ENCODE peak calls at places on chromosomes 2 and 18, in seven cellular contexts. S is CD4-positive, alpha-beta T cell; T is Calu3; W is fibroblast of mammary gland; Y is lower leg skin; I is tibial artery; C is epithelial cell of esophagus. U is an unnamed sample.

GRCh38 chr2:17830053-17831034 is 14.1 kb downstream of the MSGN1 start:
- DNase-seq in S (peak), T (peak), W (peak), Y (peak), I (peak), C (peak), U (peak)

GRCh38 chr2:85785027-85785822 is 31.4 kb downstream of the ATOH8 start:
- DNase-seq in S (no peak), T (no peak), W (peak), Y (peak), I (peak), C (no peak), U (no peak)

GRCh38 chr18:35936951-35937350 is 35.5 kb upstream of the RMP24 start:
- DNase-seq in S (no peak), T (no peak), W (no peak), Y (no peak), I (no peak), C (peak), U (no peak)

GRCh38 chr2:214782671-214783070 is 26.8 kb downstream of the BARD1 start:
- DNase-seq in S (no peak), T (no peak), W (no peak), Y (no peak), I (no peak), C (no peak), U (no peak)

GRCh38 chr2:85393836-85394235 is 16.3 kb downstream of the CAPG start:
- DNase-seq in S (no peak), T (no peak), W (peak), Y (no peak), I (no peak), C (no peak), U (peak)

GRCh38 chr2:138819964-138820363 is 39.8 kb upstream of the NXPH2 start:
- DNase-seq in S (no peak), T (no peak), W (peak), Y (no peak), I (no peak), C (peak), U (no peak)

GRCh38 chr18:55452123-55452611 is 135.8 kb downstream of the TCF4 start:
- DNase-seq in S (no peak), T (no peak), W (peak), Y (peak), I (peak), C (peak), U (peak)

GRCh38 chr2:233830111-233830760 is 24.1 kb downstream of the HJURP start:
- DNase-seq in S (no peak), T (no peak), W (no peak), Y (peak), I (no peak), C (no peak), U (no peak)

GRCh38 chr2:239400907-239401449 is at the start of gene HDAC4:
- DNase-seq in S (peak), T (peak), W (peak), Y (peak), I (peak), C (peak), U (peak)

GRCh38 chr2:239402666-239403065 is 1.8 kb upstream of the HDAC4 start:
- DNase-seq in S (no peak), T (no peak), W (no peak), Y (peak), I (no peak), C (no peak), U (no peak)

GRCh38 chr2:239399404-239399999 is 1.3 kb downstream of the HDAC4 start:
- DNase-seq in S (peak), T (peak), W (peak), Y (peak), I (no peak), C (peak), U (peak)

GRCh38 chr2:239400000-239400831 is 604 bp downstream of the HDAC4 start:
- DNase-seq in S (no peak), T (no peak), W (no peak), Y (peak), I (no peak), C (peak), U (peak)

DNA sequence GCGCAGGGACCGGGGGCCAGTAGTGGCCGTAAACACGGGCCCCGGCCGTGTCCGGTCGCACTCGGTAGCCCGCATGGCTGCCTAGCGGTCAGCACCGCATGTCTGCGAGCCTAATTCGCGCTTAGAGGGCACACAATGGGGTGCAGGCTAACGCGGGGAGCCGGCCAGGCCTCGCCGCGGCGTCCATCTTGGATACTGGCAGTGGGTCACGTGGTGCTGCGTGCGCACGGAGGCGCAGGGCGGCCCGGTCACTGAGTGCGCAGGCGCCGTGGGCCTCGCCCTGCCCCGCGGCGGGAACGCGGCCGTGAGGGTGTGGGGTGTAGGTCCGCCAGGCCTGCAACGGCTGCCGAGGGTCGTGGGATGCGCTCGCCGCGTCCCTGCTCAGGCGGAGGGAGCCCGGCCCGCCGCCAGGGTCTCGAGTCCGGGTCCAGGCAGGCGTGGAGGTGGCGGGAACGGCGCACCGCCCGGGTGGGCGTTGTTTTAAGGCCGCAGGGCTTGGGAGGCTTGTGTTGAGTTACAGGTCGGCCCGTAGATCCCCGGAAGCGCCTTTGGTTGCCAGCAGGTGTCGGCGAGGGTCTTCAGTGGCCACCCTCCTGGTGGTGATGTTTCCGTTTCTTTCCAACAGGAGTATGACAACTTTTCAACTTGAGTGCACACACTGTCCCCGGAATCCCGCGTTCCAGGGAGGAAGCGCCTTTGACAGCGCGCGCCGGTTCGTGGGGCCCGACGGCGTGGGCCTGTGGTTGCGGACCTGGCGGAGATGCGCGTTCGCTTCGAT is 819 bp upstream of the HDAC4 start:
- DNase-seq in S (peak), T (peak), W (peak), Y (peak), I (peak), C (peak), U (peak)
- TF ChIP-seq CTCF in S (no peak), T (no peak), W (no peak), Y (no peak), I (no peak), C (peak), U (no peak)

GRCh38 chr2:12498286-12498685 is 218.4 kb upstream of the TRIB2 start:
- DNase-seq in S (no peak), T (no peak), W (no peak), Y (no peak), I (no peak), C (no peak), U (no peak)
- TF ChIP-seq CTCF in S (no peak), T (no peak), W (no peak), Y (no peak), I (no peak), C (no peak), U (no peak)

DNA sequence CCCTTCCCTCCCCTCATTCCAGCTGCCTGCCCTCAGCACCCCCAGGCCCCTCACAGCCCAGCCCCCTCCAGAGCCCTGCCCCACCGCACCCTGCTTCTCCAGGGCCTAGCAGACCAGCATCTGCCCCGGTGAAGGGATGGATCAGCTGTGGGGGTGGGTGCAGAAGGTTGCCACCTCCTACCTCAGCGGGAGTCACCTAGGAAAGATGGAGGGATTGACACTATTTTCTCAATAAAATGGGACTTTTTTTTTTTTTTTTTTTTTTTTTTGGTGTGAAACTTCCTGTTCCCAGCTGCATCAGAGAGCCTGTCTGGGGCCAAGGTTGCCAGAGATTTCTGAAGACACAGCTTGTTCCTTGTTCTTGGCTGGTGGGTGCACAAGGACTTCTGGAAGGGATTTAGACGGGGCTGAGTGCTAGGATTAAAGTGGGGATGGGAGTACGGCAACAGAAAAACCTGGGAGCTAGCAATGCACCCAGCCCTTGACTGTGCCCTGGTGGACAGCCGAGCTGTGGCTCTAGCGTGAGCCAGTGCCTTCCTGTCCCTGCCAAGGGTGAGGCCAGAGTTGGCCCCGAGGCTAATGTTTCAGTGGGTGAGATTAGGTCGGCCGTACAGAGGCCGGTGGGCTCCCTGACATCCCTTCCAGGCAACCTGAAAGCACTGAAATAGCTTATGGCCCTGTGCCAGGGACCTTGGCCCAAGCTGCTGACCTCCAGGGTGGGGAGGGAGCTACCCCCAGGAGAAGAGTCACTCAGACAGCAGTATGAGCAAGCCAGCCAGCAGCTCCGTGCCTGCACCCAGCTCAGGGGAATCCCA is 4.5 kb downstream of the B3GNT7 start:
- DNase-seq in S (no peak), T (peak), W (peak), Y (no peak), I (peak), C (no peak), U (peak)
- TF ChIP-seq CTCF in S (no peak), T (no peak), W (no peak), Y (no peak), I (peak), C (no peak), U (no peak)

GRCh38 chr2:38835990-38836389 is 39.7 kb downstream of the DHX57 start:
- DNase-seq in S (no peak), T (no peak), W (no peak), Y (no peak), I (no peak), C (no peak), U (no peak)

GRCh38 chr2:38836801-38837200 is 38.9 kb downstream of the DHX57 start:
- DNase-seq in S (no peak), T (no peak), W (no peak), Y (no peak), I (no peak), C (peak), U (no peak)

GRCh38 chr2:38830546-38831159 is 45.1 kb downstream of the DHX57 start:
- DNase-seq in S (no peak), T (no peak), W (peak), Y (no peak), I (peak), C (no peak), U (no peak)

DNA sequence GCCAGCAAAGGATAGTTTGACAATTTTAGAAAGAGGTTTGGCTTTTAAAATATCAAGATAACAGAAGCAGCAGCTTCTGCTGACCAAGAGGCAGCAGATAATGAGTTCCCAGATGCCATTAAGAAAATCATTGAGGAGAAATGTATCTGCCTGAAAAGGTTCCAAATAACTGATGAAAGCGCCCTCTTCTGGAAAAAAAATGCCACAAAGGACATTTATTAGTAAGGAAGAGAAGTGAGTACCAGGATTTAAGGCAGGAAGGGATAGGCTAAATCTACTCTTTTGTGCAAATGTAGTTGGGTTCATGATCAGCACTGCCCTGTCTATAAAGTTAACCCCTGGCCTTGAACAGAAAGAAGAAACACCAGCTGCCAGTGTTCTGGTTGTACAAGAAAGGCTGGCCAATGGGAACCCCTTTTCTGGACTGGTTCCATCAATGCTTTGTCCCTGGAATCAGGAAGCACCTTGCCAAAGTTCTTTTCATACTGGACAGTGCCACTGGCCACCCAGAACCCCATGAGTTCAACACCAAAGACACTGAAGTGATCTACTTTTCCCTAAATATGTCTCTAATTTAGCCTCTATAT is 40.6 kb downstream of the DHX57 start:
- DNase-seq in S (no peak), T (peak), W (peak), Y (no peak), I (no peak), C (peak), U (peak)
- TF ChIP-seq CTCF in S (peak), T (no peak), W (peak), Y (no peak), I (no peak), C (peak), U (peak)

GRCh38 chr2:208467564-208467963 is 61.0 kb downstream of the PTH2R start:
- DNase-seq in S (no peak), T (no peak), W (no peak), Y (no peak), I (no peak), C (no peak), U (no peak)
- TF ChIP-seq CTCF in S (no peak), T (no peak), W (no peak), Y (no peak), I (no peak), C (no peak), U (no peak)

GRCh38 chr18:46070683-46071614 is 1.1 kb downstream of the PSTPIP2 start:
- DNase-seq in S (no peak), T (no peak), W (no peak), Y (no peak), I (no peak), C (no peak), U (no peak)

GRCh38 chr18:46073474-46074331 is 1.6 kb upstream of the PSTPIP2 start:
- DNase-seq in S (no peak), T (peak), W (peak), Y (peak), I (no peak), C (peak), U (peak)

GRCh38 chr18:46072959-46073358 is 899 bp upstream of the PSTPIP2 start:
- DNase-seq in S (no peak), T (no peak), W (no peak), Y (peak), I (no peak), C (no peak), U (no peak)

GRCh38 chr18:46071615-46071893 is 506 bp downstream of the PSTPIP2 start:
- DNase-seq in S (no peak), T (no peak), W (no peak), Y (no peak), I (no peak), C (no peak), U (no peak)

GRCh38 chr18:46071894-46072867 is at the start of gene PSTPIP2:
- DNase-seq in S (peak), T (peak), W (peak), Y (peak), I (peak), C (peak), U (peak)
- TF ChIP-seq CTCF in S (no peak), T (no peak), W (no peak), Y (no peak), I (no peak), C (peak), U (no peak)

GRCh38 chr2:55113976-55114564 is 63.8 kb upstream of the RTN4 start:
- DNase-seq in S (no peak), T (no peak), W (no peak), Y (peak), I (no peak), C (no peak), U (no peak)

GRCh38 chr2:55114597-55114996 is 64.3 kb upstream of the RTN4 start:
- DNase-seq in S (no peak), T (no peak), W (no peak), Y (peak), I (no peak), C (no peak), U (no peak)

GRCh38 chr2:55111570-55112228 is 61.4 kb upstream of the RTN4 start:
- DNase-seq in S (no peak), T (no peak), W (peak), Y (peak), I (peak), C (peak), U (peak)

GRCh38 chr2:55111230-55111569 is 60.9 kb upstream of the RTN4 start:
- DNase-seq in S (no peak), T (no peak), W (no peak), Y (no peak), I (no peak), C (no peak), U (no peak)

DNA sequence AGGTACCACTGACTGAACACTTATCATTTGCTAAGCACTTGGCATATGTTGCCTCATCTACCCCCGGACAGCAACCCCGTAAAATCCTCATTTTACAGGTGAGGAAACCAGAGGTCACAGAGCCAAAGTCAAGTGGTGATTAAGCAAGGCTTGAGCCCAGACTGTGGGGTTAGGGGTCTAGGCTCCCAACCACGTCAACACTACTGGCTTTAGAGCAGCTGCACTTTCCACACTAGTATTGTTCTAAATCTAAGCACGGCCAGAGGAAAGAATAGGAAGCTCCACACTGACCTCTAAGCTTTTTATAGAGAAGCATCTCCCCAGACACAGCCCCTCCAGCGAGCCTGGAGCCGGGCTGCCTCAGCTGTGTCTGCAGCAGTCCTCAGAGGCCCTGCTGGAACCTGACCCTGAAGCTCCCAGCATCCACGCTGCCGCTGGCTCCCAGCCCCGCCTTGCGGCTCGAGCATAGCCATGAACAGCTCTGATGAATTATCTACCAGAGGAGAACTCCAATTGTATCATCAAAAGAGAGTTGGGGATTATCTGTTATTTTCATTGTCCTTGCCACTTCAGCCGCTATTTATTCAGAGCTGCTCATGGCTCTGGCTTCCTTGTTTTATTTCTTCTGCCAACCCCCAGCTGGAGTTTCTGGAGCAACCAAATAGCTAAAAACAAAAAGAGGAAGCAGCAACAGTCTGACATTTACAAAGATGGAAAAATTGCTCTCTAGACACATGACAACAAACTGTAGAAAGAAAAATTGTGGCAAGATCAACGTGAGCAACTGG is 62.2 kb upstream of the RTN4 start:
- DNase-seq in S (no peak), T (no peak), W (peak), Y (peak), I (peak), C (no peak), U (no peak)
- TF ChIP-seq CTCF in S (no peak), T (no peak), W (peak), Y (no peak), I (peak), C (no peak), U (no peak)

GRCh38 chr2:10233131-10234012 is 69.3 kb upstream of the HPCAL1 start:
- DNase-seq in S (no peak), T (no peak), W (no peak), Y (no peak), I (no peak), C (no peak), U (no peak)

GRCh38 chr2:10232096-10232815 is 70.4 kb upstream of the HPCAL1 start:
- DNase-seq in S (no peak), T (no peak), W (no peak), Y (no peak), I (no peak), C (no peak), U (no peak)

GRCh38 chr2:10235099-10235908 is 67.4 kb upstream of the HPCAL1 start:
- DNase-seq in S (no peak), T (no peak), W (peak), Y (no peak), I (no peak), C (no peak), U (no peak)

GRCh38 chr2:10234409-10235094 is 68.2 kb upstream of the HPCAL1 start:
- DNase-seq in S (no peak), T (no peak), W (no peak), Y (no peak), I (no peak), C (no peak), U (no peak)

DNA sequence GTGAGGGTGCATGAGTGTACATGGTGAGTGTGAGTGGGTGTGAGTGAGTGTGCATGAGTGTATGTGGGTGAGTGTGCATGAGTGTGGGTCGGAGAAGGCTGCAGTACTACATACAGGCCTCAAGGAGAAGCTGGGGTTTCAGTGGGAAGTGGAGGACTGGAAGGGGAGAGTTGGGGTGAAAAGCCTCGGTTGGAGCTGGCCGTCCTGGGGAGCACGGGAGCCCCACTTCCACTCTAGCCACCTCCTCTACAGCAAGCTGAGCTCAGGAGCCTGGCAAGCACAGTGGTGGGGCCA is 68.7 kb upstream of the HPCAL1 start:
- DNase-seq in S (no peak), T (no peak), W (no peak), Y (no peak), I (no peak), C (no peak), U (no peak)
- TF ChIP-seq CTCF in S (no peak), T (no peak), W (no peak), Y (no peak), I (no peak), C (no peak), U (no peak)

U was measured in MCF 10A.